ENCODE peak calls at places on chromosomes 5 and 9, in four cellular contexts. V is fibroblast of mammary gland, F is breast epithelium, T is astrocyte of the spinal cord. M is an unnamed sample.

GRCh38 chr9:82410306-82410705 is 421.7 kb downstream of the SPATA31D1 start:
- DNase-seq in V (peak; percentile 19), F (no peak), T (peak; percentile 15), M (no peak)

GRCh38 chr9:134606951-134607733 is 34.5 kb upstream of the COL5A1 start:
- DNase-seq in V (peak; percentile 31), F (peak; percentile 47), T (peak; percentile 24), M (no peak)

GRCh38 chr9:83701769-83702168 is 6.0 kb downstream of the UBQLN1 start:
- DNase-seq in V (peak; percentile 84), F (no peak), T (peak; percentile 75), M (no peak)

GRCh38 chr5:21024966-21025365 is 1037.0 kb upstream of the CDH18 start:
- DNase-seq in V (no peak), F (no peak), T (no peak), M (no peak)

GRCh38 chr5:134175874-134176522 is 752 bp downstream of the SKP1 start:
- DNase-seq in V (peak; percentile 20), F (peak; percentile 56), T (peak; percentile 22), M (no peak)

GRCh38 chr5:134248271-134248670 is 22.4 kb upstream of the PPP2CA start:
- DNase-seq in V (no peak), F (no peak), T (no peak), M (no peak)

GRCh38 chr5:37810311-37810710 is 29.5 kb downstream of the GDNF start:
- DNase-seq in V (peak; percentile 91), F (no peak), T (no peak), M (no peak)

GRCh38 chr5:4022991-4023390 is 427.4 kb downstream of the IRX1 start:
- DNase-seq in V (no peak), F (no peak), T (no peak), M (no peak)

GRCh38 chr9:121372239-121372562 is 2.2 kb upstream of the STOM start:
- DNase-seq in V (no peak), F (no peak), T (no peak), M (no peak)

GRCh38 chr9:121380941-121381340 is 10.9 kb upstream of the STOM start:
- DNase-seq in V (no peak), F (no peak), T (no peak), M (no peak)

GRCh38 chr9:121372563-121373400 is 2.7 kb upstream of the STOM start:
- DNase-seq in V (peak; percentile 80), F (no peak), T (peak; percentile 43), M (no peak)

GRCh38 chr9:121373401-121373769 is 3.3 kb upstream of the STOM start:
- DNase-seq in V (peak; percentile 52), F (no peak), T (no peak), M (no peak)

GRCh38 chr9:121376214-121376830 is 6.3 kb upstream of the STOM start:
- DNase-seq in V (peak; percentile 56), F (no peak), T (peak; percentile 44), M (no peak)
- TF ChIP-seq CTCF in V (peak; percentile 40), F (peak; percentile 45), T (peak; percentile 26), M (no peak)

DNA sequence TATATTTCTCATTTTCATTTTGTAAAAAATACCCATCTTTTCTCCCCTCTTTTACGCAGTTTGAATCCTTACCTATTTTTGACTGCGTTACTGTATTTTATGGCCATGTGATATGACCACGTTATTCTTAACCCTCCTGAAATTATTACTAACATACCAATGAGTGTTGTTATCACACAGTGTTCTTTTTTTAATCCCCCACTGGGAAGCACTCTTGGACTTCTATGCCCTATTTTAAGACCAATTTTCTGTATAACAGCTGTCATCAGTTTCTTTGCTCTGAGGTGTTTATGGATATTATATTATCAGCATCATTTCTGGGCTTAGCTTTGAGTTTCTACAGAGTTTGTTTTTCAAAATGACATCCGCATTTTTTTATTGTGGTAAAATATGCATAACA is 71.1 kb downstream of the CFAP95 start:
- DNase-seq in V (no peak), F (no peak), T (peak; percentile 14), M (no peak)
- TF ChIP-seq CTCF in V (no peak), F (no peak), T (no peak), M (no peak)

GRCh38 chr9:125200216-125201047 is at the start of gene RABEPK:
- DNase-seq in V (peak; percentile 93), F (peak; percentile 91), T (peak; percentile 96), M (peak; percentile 96)

GRCh38 chr9:125204477-125204876 is 4.1 kb downstream of the RABEPK start:
- DNase-seq in V (no peak), F (no peak), T (no peak), M (no peak)

GRCh38 chr9:125203259-125203658 is 2.9 kb downstream of the RABEPK start:
- DNase-seq in V (peak; percentile 32), F (no peak), T (no peak), M (no peak)
- TF ChIP-seq CTCF in V (no peak), F (no peak), T (no peak), M (no peak)

GRCh38 chr5:90871356-90871755 is 312.8 kb downstream of the ADGRV1 start:
- DNase-seq in V (no peak), F (no peak), T (no peak), M (no peak)
- TF ChIP-seq CTCF in V (no peak), F (no peak), T (no peak), M (no peak)

GRCh38 chr5:154830596-154830995 is 19.8 kb downstream of the FAXDC2 start:
- DNase-seq in V (no peak), F (no peak), T (no peak), M (no peak)
- TF ChIP-seq CTCF in V (no peak), F (no peak), T (no peak), M (no peak)

M was measured in glutamatergic neuron.